ENCODE peak calls at places on chromosomes 5 and 9, in seven cellular contexts. One of them, this sample, is unnamed.

GRCh38 chr9:69071059-69071458 is 35.5 kb downstream of the FXN start:
- DNase-seq in islet precursor cell: no peak
- DNase-seq in coronary artery: no peak
- DNase-seq in kidney tubule cell: no peak
- DNase-seq in left ventricle myocardium superior: no peak
- DNase-seq in substantia nigra: no peak
- DNase-seq in stimulated activated CD4-positive, alpha-beta T cell treated with anti-CD3 and anti-CD28 coated beads, Interleukin-2, amount 100 ng/mL, for 24 hours: no peak
- DNase-seq in this sample: no peak

GRCh38 chr9:121634800-121635261 is 16.6 kb upstream of the DAB2IP start:
- DNase-seq in islet precursor cell: peak
- DNase-seq in coronary artery: no peak
- DNase-seq in kidney tubule cell: peak
- DNase-seq in left ventricle myocardium superior: peak
- DNase-seq in substantia nigra: peak
- DNase-seq in stimulated activated CD4-positive, alpha-beta T cell treated with anti-CD3 and anti-CD28 coated beads, Interleukin-2, amount 100 ng/mL, for 24 hours: no peak
- DNase-seq in this sample: no peak

GRCh38 chr9:98173181-98173580 is 19.3 kb downstream of the CORO2A start:
- DNase-seq in islet precursor cell: no peak
- DNase-seq in coronary artery: no peak
- DNase-seq in kidney tubule cell: no peak
- DNase-seq in left ventricle myocardium superior: no peak
- DNase-seq in substantia nigra: no peak
- DNase-seq in stimulated activated CD4-positive, alpha-beta T cell treated with anti-CD3 and anti-CD28 coated beads, Interleukin-2, amount 100 ng/mL, for 24 hours: no peak
- DNase-seq in this sample: no peak

GRCh38 chr9:91065231-91066041 is 263.8 kb downstream of the SYK start:
- DNase-seq in islet precursor cell: peak
- DNase-seq in coronary artery: no peak
- DNase-seq in kidney tubule cell: no peak
- DNase-seq in left ventricle myocardium superior: no peak
- DNase-seq in substantia nigra: no peak
- DNase-seq in stimulated activated CD4-positive, alpha-beta T cell treated with anti-CD3 and anti-CD28 coated beads, Interleukin-2, amount 100 ng/mL, for 24 hours: no peak
- DNase-seq in this sample: no peak

GRCh38 chr9:15423328-15423985 is 781 bp downstream of the SNAPC3 start:
- DNase-seq in islet precursor cell: no peak
- DNase-seq in coronary artery: no peak
- DNase-seq in kidney tubule cell: peak
- DNase-seq in left ventricle myocardium superior: no peak
- DNase-seq in substantia nigra: no peak
- DNase-seq in stimulated activated CD4-positive, alpha-beta T cell treated with anti-CD3 and anti-CD28 coated beads, Interleukin-2, amount 100 ng/mL, for 24 hours: peak
- DNase-seq in this sample: no peak

GRCh38 chr5:136408996-136409395 is 43.7 kb upstream of the TRPC7 start:
- DNase-seq in islet precursor cell: no peak
- DNase-seq in coronary artery: no peak
- DNase-seq in kidney tubule cell: no peak
- DNase-seq in left ventricle myocardium superior: no peak
- DNase-seq in substantia nigra: no peak
- DNase-seq in stimulated activated CD4-positive, alpha-beta T cell treated with anti-CD3 and anti-CD28 coated beads, Interleukin-2, amount 100 ng/mL, for 24 hours: no peak
- DNase-seq in this sample: no peak

GRCh38 chr5:143147382-143147781 is 256.1 kb downstream of the NR3C1 start:
- DNase-seq in islet precursor cell: no peak
- DNase-seq in coronary artery: no peak
- DNase-seq in kidney tubule cell: no peak
- DNase-seq in left ventricle myocardium superior: no peak
- DNase-seq in substantia nigra: no peak
- DNase-seq in stimulated activated CD4-positive, alpha-beta T cell treated with anti-CD3 and anti-CD28 coated beads, Interleukin-2, amount 100 ng/mL, for 24 hours: no peak
- DNase-seq in this sample: no peak

GRCh38 chr5:32231241-32231640 is 57.1 kb upstream of the GOLPH3 start:
- DNase-seq in islet precursor cell: no peak
- DNase-seq in coronary artery: no peak
- DNase-seq in kidney tubule cell: no peak
- DNase-seq in left ventricle myocardium superior: no peak
- DNase-seq in substantia nigra: no peak
- DNase-seq in stimulated activated CD4-positive, alpha-beta T cell treated with anti-CD3 and anti-CD28 coated beads, Interleukin-2, amount 100 ng/mL, for 24 hours: no peak
- DNase-seq in this sample: no peak

GRCh38 chr9:37383876-37384715 is 38.4 kb upstream of the GRHPR start:
- DNase-seq in islet precursor cell: no peak
- DNase-seq in coronary artery: no peak
- DNase-seq in kidney tubule cell: no peak
- DNase-seq in left ventricle myocardium superior: no peak
- DNase-seq in substantia nigra: no peak
- DNase-seq in stimulated activated CD4-positive, alpha-beta T cell treated with anti-CD3 and anti-CD28 coated beads, Interleukin-2, amount 100 ng/mL, for 24 hours: no peak
- DNase-seq in this sample: no peak

GRCh38 chr5:80034962-80035821 is at the start of gene THBS4:
- DNase-seq in islet precursor cell: no peak
- DNase-seq in coronary artery: no peak
- DNase-seq in kidney tubule cell: no peak
- DNase-seq in left ventricle myocardium superior: peak
- DNase-seq in substantia nigra: peak
- DNase-seq in stimulated activated CD4-positive, alpha-beta T cell treated with anti-CD3 and anti-CD28 coated beads, Interleukin-2, amount 100 ng/mL, for 24 hours: peak
- DNase-seq in this sample: peak

GRCh38 chr9:120735415-120736126 is 21.3 kb upstream of the MEGF9 start:
- DNase-seq in islet precursor cell: no peak
- DNase-seq in coronary artery: no peak
- DNase-seq in kidney tubule cell: no peak
- DNase-seq in left ventricle myocardium superior: no peak
- DNase-seq in substantia nigra: no peak
- DNase-seq in stimulated activated CD4-positive, alpha-beta T cell treated with anti-CD3 and anti-CD28 coated beads, Interleukin-2, amount 100 ng/mL, for 24 hours: no peak
- DNase-seq in this sample: no peak

GRCh38 chr9:88011005-88011766 is 36.9 kb upstream of the CDK20 start:
- DNase-seq in islet precursor cell: no peak
- DNase-seq in coronary artery: no peak
- DNase-seq in kidney tubule cell: peak
- DNase-seq in left ventricle myocardium superior: no peak
- DNase-seq in substantia nigra: no peak
- DNase-seq in stimulated activated CD4-positive, alpha-beta T cell treated with anti-CD3 and anti-CD28 coated beads, Interleukin-2, amount 100 ng/mL, for 24 hours: no peak
- DNase-seq in this sample: no peak

GRCh38 chr5:20294696-20295095 is 306.7 kb upstream of the CDH18 start:
- DNase-seq in islet precursor cell: no peak
- DNase-seq in coronary artery: no peak
- DNase-seq in kidney tubule cell: no peak
- DNase-seq in left ventricle myocardium superior: no peak
- DNase-seq in substantia nigra: no peak
- DNase-seq in stimulated activated CD4-positive, alpha-beta T cell treated with anti-CD3 and anti-CD28 coated beads, Interleukin-2, amount 100 ng/mL, for 24 hours: no peak
- DNase-seq in this sample: no peak

GRCh38 chr9:137166242-137167112 is 3.4 kb downstream of the LRRC26 start:
- DNase-seq in islet precursor cell: no peak
- DNase-seq in coronary artery: no peak
- DNase-seq in kidney tubule cell: no peak
- DNase-seq in left ventricle myocardium superior: no peak
- DNase-seq in substantia nigra: no peak
- DNase-seq in stimulated activated CD4-positive, alpha-beta T cell treated with anti-CD3 and anti-CD28 coated beads, Interleukin-2, amount 100 ng/mL, for 24 hours: no peak
- DNase-seq in this sample: no peak

GRCh38 chr9:73643379-73644013 is 491.8 kb downstream of the ANXA1 start:
- DNase-seq in islet precursor cell: no peak
- DNase-seq in coronary artery: no peak
- DNase-seq in kidney tubule cell: peak
- DNase-seq in left ventricle myocardium superior: no peak
- DNase-seq in substantia nigra: no peak
- DNase-seq in stimulated activated CD4-positive, alpha-beta T cell treated with anti-CD3 and anti-CD28 coated beads, Interleukin-2, amount 100 ng/mL, for 24 hours: no peak
- DNase-seq in this sample: no peak

GRCh38 chr9:10242255-10242654 is 370.5 kb downstream of the PTPRD start:
- DNase-seq in islet precursor cell: no peak
- DNase-seq in coronary artery: no peak
- DNase-seq in kidney tubule cell: no peak
- DNase-seq in left ventricle myocardium superior: no peak
- DNase-seq in substantia nigra: no peak
- DNase-seq in stimulated activated CD4-positive, alpha-beta T cell treated with anti-CD3 and anti-CD28 coated beads, Interleukin-2, amount 100 ng/mL, for 24 hours: no peak
- DNase-seq in this sample: no peak

GRCh38 chr5:173556142-173557028 is 60.1 kb downstream of the BOD1 start:
- DNase-seq in islet precursor cell: no peak
- DNase-seq in coronary artery: no peak
- DNase-seq in kidney tubule cell: no peak
- DNase-seq in left ventricle myocardium superior: no peak
- DNase-seq in substantia nigra: no peak
- DNase-seq in stimulated activated CD4-positive, alpha-beta T cell treated with anti-CD3 and anti-CD28 coated beads, Interleukin-2, amount 100 ng/mL, for 24 hours: no peak
- DNase-seq in this sample: no peak

GRCh38 chr5:154038241-154038603 is 488 bp downstream of the FAM114A2 start:
- DNase-seq in islet precursor cell: no peak
- DNase-seq in coronary artery: no peak
- DNase-seq in kidney tubule cell: peak
- DNase-seq in left ventricle myocardium superior: no peak
- DNase-seq in substantia nigra: no peak
- DNase-seq in stimulated activated CD4-positive, alpha-beta T cell treated with anti-CD3 and anti-CD28 coated beads, Interleukin-2, amount 100 ng/mL, for 24 hours: peak
- DNase-seq in this sample: peak

GRCh38 chr5:50699737-50700136 is 33.3 kb downstream of the PARP8 start:
- DNase-seq in islet precursor cell: no peak
- DNase-seq in coronary artery: no peak
- DNase-seq in kidney tubule cell: peak
- DNase-seq in left ventricle myocardium superior: no peak
- DNase-seq in substantia nigra: no peak
- DNase-seq in stimulated activated CD4-positive, alpha-beta T cell treated with anti-CD3 and anti-CD28 coated beads, Interleukin-2, amount 100 ng/mL, for 24 hours: no peak
- DNase-seq in this sample: no peak

GRCh38 chr9:636931-637591 is 204.4 kb upstream of the DMRT1 start:
- DNase-seq in islet precursor cell: no peak
- DNase-seq in coronary artery: no peak
- DNase-seq in kidney tubule cell: no peak
- DNase-seq in left ventricle myocardium superior: no peak
- DNase-seq in substantia nigra: no peak
- DNase-seq in stimulated activated CD4-positive, alpha-beta T cell treated with anti-CD3 and anti-CD28 coated beads, Interleukin-2, amount 100 ng/mL, for 24 hours: no peak
- DNase-seq in this sample: no peak

GRCh38 chr5:78509884-78510769 is 138.4 kb downstream of the LHFPL2 start:
- DNase-seq in islet precursor cell: peak
- DNase-seq in coronary artery: peak
- DNase-seq in kidney tubule cell: peak
- DNase-seq in left ventricle myocardium superior: peak
- DNase-seq in substantia nigra: peak
- DNase-seq in stimulated activated CD4-positive, alpha-beta T cell treated with anti-CD3 and anti-CD28 coated beads, Interleukin-2, amount 100 ng/mL, for 24 hours: peak
- DNase-seq in this sample: peak

GRCh38 chr9:8613346-8613825 is 813.8 kb upstream of the DMAC1 start:
- DNase-seq in islet precursor cell: no peak
- DNase-seq in coronary artery: no peak
- DNase-seq in kidney tubule cell: no peak
- DNase-seq in left ventricle myocardium superior: no peak
- DNase-seq in substantia nigra: no peak
- DNase-seq in stimulated activated CD4-positive, alpha-beta T cell treated with anti-CD3 and anti-CD28 coated beads, Interleukin-2, amount 100 ng/mL, for 24 hours: no peak
- DNase-seq in this sample: no peak

GRCh38 chr5:176687247-176687646 is 40.0 kb downstream of the TSPAN17 start:
- DNase-seq in islet precursor cell: no peak
- DNase-seq in coronary artery: no peak
- DNase-seq in kidney tubule cell: no peak
- DNase-seq in left ventricle myocardium superior: no peak
- DNase-seq in substantia nigra: no peak
- DNase-seq in stimulated activated CD4-positive, alpha-beta T cell treated with anti-CD3 and anti-CD28 coated beads, Interleukin-2, amount 100 ng/mL, for 24 hours: no peak
- DNase-seq in this sample: no peak

GRCh38 chr9:115513148-115513547 is 395.2 kb upstream of the TNC start:
- DNase-seq in islet precursor cell: no peak
- DNase-seq in coronary artery: no peak
- DNase-seq in kidney tubule cell: no peak
- DNase-seq in left ventricle myocardium superior: no peak
- DNase-seq in substantia nigra: no peak
- DNase-seq in stimulated activated CD4-positive, alpha-beta T cell treated with anti-CD3 and anti-CD28 coated beads, Interleukin-2, amount 100 ng/mL, for 24 hours: no peak
- DNase-seq in this sample: no peak

GRCh38 chr9:32926901-32927300 is 74.5 kb downstream of the APTX start:
- DNase-seq in islet precursor cell: no peak
- DNase-seq in coronary artery: no peak
- DNase-seq in kidney tubule cell: no peak
- DNase-seq in left ventricle myocardium superior: no peak
- DNase-seq in substantia nigra: no peak
- DNase-seq in stimulated activated CD4-positive, alpha-beta T cell treated with anti-CD3 and anti-CD28 coated beads, Interleukin-2, amount 100 ng/mL, for 24 hours: no peak
- DNase-seq in this sample: no peak

GRCh38 chr5:175922192-175922885 is 45.8 kb downstream of the THOC3 start:
- DNase-seq in islet precursor cell: peak
- DNase-seq in coronary artery: no peak
- DNase-seq in kidney tubule cell: peak
- DNase-seq in left ventricle myocardium superior: no peak
- DNase-seq in substantia nigra: no peak
- DNase-seq in stimulated activated CD4-positive, alpha-beta T cell treated with anti-CD3 and anti-CD28 coated beads, Interleukin-2, amount 100 ng/mL, for 24 hours: no peak
- DNase-seq in this sample: no peak

GRCh38 chr9:122463828-122464632 is 13.7 kb downstream of the OR1J1 start:
- DNase-seq in islet precursor cell: no peak
- DNase-seq in coronary artery: no peak
- DNase-seq in kidney tubule cell: peak
- DNase-seq in left ventricle myocardium superior: no peak
- DNase-seq in substantia nigra: no peak
- DNase-seq in stimulated activated CD4-positive, alpha-beta T cell treated with anti-CD3 and anti-CD28 coated beads, Interleukin-2, amount 100 ng/mL, for 24 hours: peak
- DNase-seq in this sample: no peak

GRCh38 chr5:140011297-140011802 is 31.7 kb downstream of the NRG2 start:
- DNase-seq in islet precursor cell: no peak
- DNase-seq in coronary artery: no peak
- DNase-seq in kidney tubule cell: peak
- DNase-seq in left ventricle myocardium superior: peak
- DNase-seq in substantia nigra: no peak
- DNase-seq in stimulated activated CD4-positive, alpha-beta T cell treated with anti-CD3 and anti-CD28 coated beads, Interleukin-2, amount 100 ng/mL, for 24 hours: no peak
- DNase-seq in this sample: peak

GRCh38 chr5:137731201-137731600 is 4.7 kb downstream of the KLHL3 start:
- DNase-seq in islet precursor cell: no peak
- DNase-seq in coronary artery: no peak
- DNase-seq in kidney tubule cell: no peak
- DNase-seq in left ventricle myocardium superior: no peak
- DNase-seq in substantia nigra: no peak
- DNase-seq in stimulated activated CD4-positive, alpha-beta T cell treated with anti-CD3 and anti-CD28 coated beads, Interleukin-2, amount 100 ng/mL, for 24 hours: no peak
- DNase-seq in this sample: no peak

GRCh38 chr5:14854806-14855205 is 16.8 kb downstream of the ANKH start:
- DNase-seq in islet precursor cell: no peak
- DNase-seq in coronary artery: no peak
- DNase-seq in kidney tubule cell: no peak
- DNase-seq in left ventricle myocardium superior: no peak
- DNase-seq in substantia nigra: no peak
- DNase-seq in stimulated activated CD4-positive, alpha-beta T cell treated with anti-CD3 and anti-CD28 coated beads, Interleukin-2, amount 100 ng/mL, for 24 hours: no peak
- DNase-seq in this sample: no peak

GRCh38 chr9:133881671-133882381 is 110.3 kb downstream of the VAV2 start:
- DNase-seq in islet precursor cell: peak
- DNase-seq in coronary artery: no peak
- DNase-seq in kidney tubule cell: no peak
- DNase-seq in left ventricle myocardium superior: no peak
- DNase-seq in substantia nigra: no peak
- DNase-seq in stimulated activated CD4-positive, alpha-beta T cell treated with anti-CD3 and anti-CD28 coated beads, Interleukin-2, amount 100 ng/mL, for 24 hours: no peak
- DNase-seq in this sample: no peak

GRCh38 chr5:133907075-133907474 is 61.4 kb downstream of the C5orf15 start:
- DNase-seq in islet precursor cell: no peak
- DNase-seq in coronary artery: no peak
- DNase-seq in kidney tubule cell: no peak
- DNase-seq in left ventricle myocardium superior: peak
- DNase-seq in substantia nigra: peak
- DNase-seq in stimulated activated CD4-positive, alpha-beta T cell treated with anti-CD3 and anti-CD28 coated beads, Interleukin-2, amount 100 ng/mL, for 24 hours: no peak
- DNase-seq in this sample: peak

This sample was measured in heart right ventricle.